ENCODE peak calls at places on chromosomes 12 and 14, in eight cellular contexts. R is nephron progenitor cell, Z is AG10803, K is suprapubic skin, G is mesothelial cell of epicardium, B is adrenal gland, V is pancreas, S is GM23338. H is an unnamed sample.
A peak's percentile ranks its signal among the peaks of the same experiment; 100 is the strongest.

GRCh38 chr14:50768220-50768619 is 62.7 kb downstream of the NIN start:
- DNase-seq in R (no peak), Z (no peak), K (no peak), G (no peak), B (no peak), V (no peak), S (no peak), H (no peak)

GRCh38 chr14:50620341-50620740 is 47.8 kb downstream of the SAV1 start:
- DNase-seq in R (no peak), Z (no peak), K (no peak), G (no peak), B (no peak), V (no peak), S (no peak), H (no peak)

GRCh38 chr12:122866950-122867607 is 28.8 kb downstream of the VPS37B start:
- DNase-seq in R (no peak), Z (no peak), K (peak; percentile 66), G (no peak), B (no peak), V (no peak), S (no peak), H (peak; percentile 8)

GRCh38 chr12:1474059-1474537 is 120.3 kb downstream of the FBXL14 start:
- DNase-seq in R (no peak), Z (peak; percentile 98), K (no peak), G (peak; percentile 30), B (peak; percentile 28), V (no peak), S (peak; percentile 27), H (no peak)

GRCh38 chr12:4189721-4190120 is 83.8 kb upstream of the CCND2 start:
- DNase-seq in R (no peak), Z (no peak), K (no peak), G (no peak), B (no peak), V (no peak), S (no peak), H (no peak)

GRCh38 chr12:12804011-12804410 is 9.1 kb upstream of the DDX47 start:
- DNase-seq in R (no peak), Z (no peak), K (no peak), G (no peak), B (no peak), V (no peak), S (no peak), H (no peak)

GRCh38 chr12:122306407-122306806 is 40.1 kb upstream of the VPS33A start:
- DNase-seq in R (peak; percentile 14), Z (no peak), K (no peak), G (no peak), B (no peak), V (no peak), S (peak; percentile 72), H (no peak)

GRCh38 chr12:124422142-124422569 is 127.3 kb downstream of the RFLNA start:
- DNase-seq in R (no peak), Z (no peak), K (no peak), G (no peak), B (peak; percentile 43), V (peak; percentile 71), S (no peak), H (no peak)

GRCh38 chr12:49403887-49404517 is 36.7 kb downstream of the SPATS2 start:
- DNase-seq in R (no peak), Z (no peak), K (no peak), G (no peak), B (no peak), V (no peak), S (no peak), H (no peak)

GRCh38 chr12:114682101-114682919 is 1.7 kb downstream of the TBX3 start:
- DNase-seq in R (no peak), Z (no peak), K (no peak), G (no peak), B (no peak), V (no peak), S (peak; percentile 12), H (no peak)

GRCh38 chr12:115191342-115191741 is 507.4 kb upstream of the TBX3 start:
- DNase-seq in R (no peak), Z (peak; percentile 58), K (no peak), G (no peak), B (no peak), V (no peak), S (no peak), H (no peak)

GRCh38 chr12:131855521-131856142 is 27.4 kb downstream of the MMP17 start:
- DNase-seq in R (peak; percentile 39), Z (no peak), K (peak; percentile 53), G (no peak), B (no peak), V (no peak), S (no peak), H (no peak)

GRCh38 chr12:107990325-107990724 is 138.8 kb upstream of the WSCD2 start:
- DNase-seq in R (peak; percentile 66), Z (no peak), K (no peak), G (no peak), B (peak; percentile 45), V (peak; percentile 24), S (peak; percentile 91), H (peak; percentile 78)

GRCh38 chr12:67428431-67428830 is 159.3 kb downstream of the CAND1 start:
- DNase-seq in R (no peak), Z (no peak), K (no peak), G (no peak), B (no peak), V (no peak), S (no peak), H (no peak)

GRCh38 chr14:99146991-99147740 is 124.8 kb downstream of the BCL11B start:
- DNase-seq in R (no peak), Z (no peak), K (no peak), G (no peak), B (no peak), V (no peak), S (no peak), H (no peak)

DNA sequence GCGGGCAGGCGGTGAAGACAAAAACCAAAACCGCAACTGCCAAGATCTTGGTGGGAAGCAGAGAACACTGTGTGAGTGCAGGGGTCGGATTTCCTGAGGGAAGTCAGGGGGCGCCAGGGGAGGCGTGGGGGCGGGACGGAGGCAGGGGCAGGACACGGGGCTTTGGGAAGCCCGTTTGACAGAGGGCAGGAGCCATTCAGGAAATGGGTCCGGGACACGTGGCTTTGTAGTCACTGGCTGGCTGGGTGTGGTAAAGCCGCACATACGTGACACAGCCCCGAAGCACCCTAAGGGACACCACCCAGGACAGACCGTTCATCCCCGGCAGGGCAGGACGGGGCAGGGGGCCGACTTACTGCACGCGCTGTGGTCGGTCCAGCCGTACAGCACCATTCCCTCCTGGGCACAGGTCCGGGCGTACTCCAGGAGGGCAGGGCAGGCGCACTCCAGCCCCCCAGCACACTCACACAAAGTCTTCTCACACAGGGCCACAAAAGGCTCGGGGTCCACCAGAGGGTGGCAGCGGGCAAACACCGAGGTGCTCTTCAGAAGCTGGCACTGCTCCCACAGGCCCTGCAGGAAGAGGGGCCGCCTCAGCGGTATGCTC is 49.4 kb downstream of the VWF start:
- DNase-seq in R (peak; percentile 40), Z (no peak), K (no peak), G (no peak), B (peak; percentile 59), V (no peak), S (peak; percentile 52), H (no peak)
- TF ChIP-seq CTCF in R (no peak), Z (no peak), K (no peak), G (no peak), B (no peak), V (no peak), S (no peak), H (no peak)

DNA sequence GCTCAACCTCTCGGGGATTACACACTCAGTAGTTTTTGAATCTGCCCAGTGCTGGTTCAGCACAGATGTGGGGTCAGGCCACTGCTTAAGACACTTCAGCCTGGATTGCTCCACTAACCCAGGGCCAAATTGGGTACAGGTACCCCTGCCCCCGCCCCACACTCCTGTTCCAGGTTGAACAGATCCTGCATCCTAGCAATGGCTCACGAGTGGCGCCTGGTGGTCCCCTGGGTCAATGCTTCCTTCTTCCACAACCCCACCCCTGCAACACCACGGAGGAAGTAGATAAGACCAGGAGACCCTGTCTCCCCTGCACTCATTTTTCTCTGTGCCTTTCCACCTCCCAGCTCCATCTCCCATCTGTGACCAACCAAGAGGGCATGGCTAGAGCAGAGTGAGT is 108.4 kb downstream of the ESRRB start:
- DNase-seq in R (no peak), Z (no peak), K (no peak), G (no peak), B (no peak), V (no peak), S (peak; percentile 28), H (no peak)
- TF ChIP-seq CTCF in R (no peak), Z (no peak), K (no peak), G (no peak), B (no peak), V (no peak), S (peak; percentile 31), H (no peak)

GRCh38 chr12:44875954-44876553 is at the start of gene NELL2:
- DNase-seq in R (peak; percentile 74), Z (peak; percentile 14), K (no peak), G (peak; percentile 47), B (peak; percentile 10), V (peak; percentile 20), S (peak; percentile 91), H (peak; percentile 86)

GRCh38 chr12:44875417-44875953 is 630 bp downstream of the NELL2 start:
- DNase-seq in R (peak; percentile 39), Z (no peak), K (no peak), G (no peak), B (no peak), V (no peak), S (peak; percentile 68), H (peak; percentile 62)

GRCh38 chr12:44885902-44886301 is 9.8 kb upstream of the NELL2 start:
- DNase-seq in R (no peak), Z (no peak), K (no peak), G (no peak), B (no peak), V (no peak), S (no peak), H (no peak)

GRCh38 chr12:44876554-44877275 is 600 bp upstream of the NELL2 start:
- DNase-seq in R (peak; percentile 87), Z (peak; percentile 10), K (no peak), G (peak; percentile 74), B (peak; percentile 3), V (no peak), S (peak; percentile 90), H (peak; percentile 86)

DNA sequence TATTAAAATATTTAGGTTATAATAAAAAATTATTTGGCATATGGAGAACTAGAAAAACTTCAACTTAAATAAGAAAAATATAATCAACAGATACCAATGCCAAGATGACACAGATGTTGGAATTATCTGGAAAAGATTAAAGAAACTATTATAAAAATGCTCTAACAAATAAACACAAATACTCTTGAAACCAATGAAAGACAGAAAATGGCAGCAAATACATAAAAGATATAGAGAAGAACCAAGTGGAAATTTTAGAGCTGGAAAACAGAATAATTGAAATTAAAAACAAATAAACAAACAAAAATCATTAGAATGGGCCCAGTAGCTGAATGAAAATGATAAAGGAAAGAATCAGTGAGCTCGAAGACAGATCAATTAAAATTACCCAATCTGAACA is 5.1 kb upstream of the NELL2 start:
- DNase-seq in R (no peak), Z (no peak), K (no peak), G (no peak), B (no peak), V (no peak), S (no peak), H (no peak)
- TF ChIP-seq CTCF in R (no peak), Z (no peak), K (no peak), G (no peak), B (no peak), V (no peak), S (no peak), H (no peak)

GRCh38 chr12:63450821-63451220 is 217.5 kb downstream of the DPY19L2 start:
- DNase-seq in R (no peak), Z (no peak), K (no peak), G (no peak), B (no peak), V (no peak), S (no peak), H (no peak)
- TF ChIP-seq CTCF in R (no peak), Z (no peak), K (no peak), G (no peak), B (no peak), V (no peak), S (no peak), H (no peak)

H was measured in glutamatergic neuron.